ENCODE peak calls at places on chromosomes 3 and 15, in nine cellular contexts. Z, N, I, F, L, X, M, V and G are unnamed samples.
A peak's percentile ranks its signal among the peaks of the same experiment; 100 is the strongest.

GRCh38 chr15:83462953-83463433 is 15.9 kb downstream of the SH3GL3 start:
- DNase-seq in Z (no peak), L (no peak), V (no peak), I (peak; percentile 66), M (no peak), N (no peak), F (no peak), X (no peak), G (no peak)

GRCh38 chr3:70982700-70983140 is 600.8 kb downstream of the FOXP1 start:
- DNase-seq in L (peak; percentile 89), X (peak; percentile 51), F (peak; percentile 63), Z (no peak), N (no peak), I (no peak), M (peak; percentile 47), V (no peak), G (peak; percentile 74)

GRCh38 chr3:111851511-111851954 is 7.5 kb upstream of the PHLDB2 start:
- DNase-seq in N (no peak), M (no peak), X (no peak), L (no peak), Z (no peak), I (no peak), F (no peak), V (no peak), G (no peak)

GRCh38 chr3:44058022-44058867 is 183.4 kb upstream of the TOPAZ1 start:
- DNase-seq in F (no peak), Z (no peak), N (peak; percentile 90), L (no peak), I (no peak), M (no peak), V (peak; percentile 18), X (no peak), G (no peak)

GRCh38 chr3:111688190-111688800 is 93.1 kb upstream of the ZBED2 start:
- DNase-seq in V (no peak), M (no peak), F (no peak), X (no peak), Z (no peak), L (no peak), N (no peak), I (no peak), G (no peak)

GRCh38 chr3:29137601-29138000 is 143.3 kb upstream of the RBMS3 start:
- DNase-seq in V (no peak), Z (no peak), I (no peak), F (no peak), M (no peak), N (no peak), L (no peak), X (no peak), G (no peak)

GRCh38 chr3:50600141-50600753 is 11.3 kb downstream of the CISH start:
- DNase-seq in I (peak; percentile 69), F (no peak), L (no peak), M (no peak), V (no peak), Z (no peak), X (peak; percentile 60), N (no peak), G (no peak)

GRCh38 chr3:39644176-39644575 is 165.2 kb upstream of the MYRIP start:
- DNase-seq in Z (no peak), F (no peak), L (no peak), V (no peak), N (no peak), I (no peak), X (no peak), M (no peak), G (no peak)

GRCh38 chr3:186596568-186597287 is 16.1 kb upstream of the AHSG start:
- DNase-seq in F (no peak), X (peak; percentile 32), V (no peak), M (peak; percentile 77), I (no peak), N (no peak), L (no peak), Z (no peak), G (no peak)

GRCh38 chr3:105866656-105867653 is 1.9 kb downstream of the CBLB start:
- DNase-seq in I (peak; percentile 39), Z (peak; percentile 72), N (no peak), M (no peak), L (no peak), V (no peak), F (no peak), X (no peak), G (peak; percentile 67)

GRCh38 chr3:50154840-50155490 is at the start of gene SEMA3F:
- DNase-seq in N (peak; percentile 91), I (peak; percentile 92), M (peak; percentile 68), X (peak; percentile 83), V (peak; percentile 80), L (peak; percentile 72), F (peak; percentile 75), Z (peak; percentile 32), G (peak; percentile 74)

GRCh38 chr3:143972155-143972494 is 502 bp downstream of the DIPK2A start:
- DNase-seq in Z (no peak), L (no peak), V (no peak), I (no peak), X (no peak), N (no peak), F (no peak), M (no peak), G (no peak)

GRCh38 chr3:141397996-141398395 is 29.7 kb downstream of the ZBTB38 start:
- DNase-seq in F (no peak), X (no peak), M (no peak), L (no peak), Z (no peak), I (no peak), V (no peak), N (no peak), G (no peak)

GRCh38 chr3:129022114-129022994 is 21.2 kb downstream of the EFCC1 start:
- DNase-seq in V (peak; percentile 67), X (peak; percentile 57), Z (no peak), M (peak; percentile 62), N (peak; percentile 84), I (peak; percentile 44), F (no peak), L (no peak), G (peak; percentile 96)

GRCh38 chr3:34256021-34256420 is 457.6 kb downstream of the PDCD6IP start:
- DNase-seq in I (no peak), N (no peak), X (no peak), L (peak; percentile 59), V (no peak), Z (no peak), M (no peak), F (no peak), G (no peak)

GRCh38 chr3:15151166-15151565 is 52.2 kb upstream of the RBSN start:
- DNase-seq in N (no peak), X (no peak), L (no peak), F (no peak), M (no peak), I (peak; percentile 23), V (no peak), Z (no peak), G (no peak)

GRCh38 chr3:188734395-188734794 is 437.4 kb upstream of the TPRG1 start:
- DNase-seq in F (no peak), I (no peak), V (peak; percentile 14), Z (no peak), X (peak; percentile 33), M (no peak), L (no peak), N (no peak), G (no peak)

GRCh38 chr3:129046732-129047552 is 13.6 kb upstream of the GP9 start:
- DNase-seq in F (no peak), Z (no peak), N (peak; percentile 77), I (no peak), M (no peak), X (peak; percentile 73), V (peak; percentile 7), L (no peak), G (peak; percentile 61)

DNA sequence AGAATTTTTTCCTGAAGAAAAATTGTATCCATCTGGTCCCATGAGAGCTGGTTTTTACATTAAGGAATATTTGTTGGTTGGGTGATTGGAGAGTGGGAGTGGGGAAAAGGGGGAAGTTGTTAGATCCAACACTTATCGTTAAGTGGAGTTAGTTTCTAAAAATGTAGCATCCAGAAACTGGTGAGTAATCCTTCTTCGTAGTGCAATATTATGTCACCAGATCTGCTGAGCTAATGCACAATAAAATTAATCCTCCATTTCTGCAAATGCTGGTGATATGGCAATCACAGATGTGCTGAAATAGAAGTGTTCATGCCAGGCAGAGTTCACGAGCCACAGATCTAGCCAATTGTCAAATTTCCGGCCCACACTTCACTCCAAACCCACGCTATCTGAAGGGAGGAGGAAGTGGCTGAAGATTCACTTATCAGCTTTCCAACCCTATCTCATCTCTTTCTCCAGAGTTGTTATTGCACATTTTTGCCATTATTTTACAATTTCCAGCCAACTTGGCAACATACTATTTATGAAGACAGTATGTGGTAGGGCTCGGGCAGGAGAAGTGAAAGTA is 313.5 kb upstream of the ATP11B start:
- DNase-seq in F (no peak), X (no peak), I (no peak), Z (no peak), M (no peak), V (no peak), N (no peak), L (no peak), G (no peak)
- TF ChIP-seq POLR2AphosphoS5 in F (no peak), X (no peak), I (no peak), Z (no peak), M (no peak), V (no peak), N (no peak), L (no peak), G (no peak)

GRCh38 chr15:70954176-70954575 is 61.5 kb downstream of the LRRC49 start:
- DNase-seq in X (no peak), L (no peak), M (no peak), N (no peak), F (no peak), V (no peak), I (no peak), Z (no peak), G (no peak)
- H3K4me3 ChIP-seq in X (no peak overlapping the region), L (no peak overlapping the region), M (no peak overlapping the region), N (no peak overlapping the region), F (no peak overlapping the region), V (no peak overlapping the region), I (no peak overlapping the region), Z (no peak overlapping the region), G (no peak overlapping the region)

DNA sequence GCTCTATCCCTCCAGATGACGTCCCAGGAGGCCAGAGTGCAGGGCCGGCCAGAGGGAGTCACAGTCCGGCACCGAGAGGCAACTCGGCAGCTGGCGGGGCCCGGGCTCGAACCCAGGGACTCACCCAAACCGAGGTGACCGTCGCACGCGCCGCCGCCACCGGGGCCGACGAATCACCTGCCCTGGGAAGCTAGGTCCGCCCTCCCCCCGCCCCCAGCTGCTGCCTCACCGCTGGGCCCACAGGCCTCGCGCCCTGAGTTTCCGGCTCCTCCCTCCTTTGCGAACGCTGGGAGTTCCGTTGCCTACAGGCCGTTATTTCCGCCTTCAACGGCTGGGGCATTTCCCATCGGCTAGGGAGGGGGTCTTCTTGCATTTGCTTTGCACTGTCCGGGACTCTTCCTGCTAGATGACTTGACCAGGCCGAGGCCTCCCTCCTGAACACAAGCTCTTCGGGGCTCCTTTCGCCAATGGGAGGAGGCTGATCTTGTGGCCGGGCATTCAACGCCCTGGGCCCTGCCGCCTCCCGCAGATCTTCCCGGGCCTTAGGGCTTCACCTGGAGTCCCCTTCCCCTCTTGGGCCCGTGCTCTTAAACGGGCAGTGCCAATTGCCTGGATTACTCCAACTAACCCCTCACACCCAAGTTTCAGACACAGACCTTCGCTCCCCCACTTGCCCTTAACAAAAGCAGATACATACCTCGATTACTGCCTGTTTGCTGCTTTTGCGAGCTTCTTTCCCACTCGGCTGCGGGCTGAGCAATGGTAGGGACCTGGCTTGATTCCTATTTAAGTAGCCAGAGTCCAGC is at the start of gene SNUPN:
- DNase-seq in X (peak; percentile 95), M (peak; percentile 98), F (peak; percentile 92), I (peak; percentile 98), N (peak; percentile 98), Z (peak; percentile 91), L (peak; percentile 91), V (peak; percentile 96), G (peak; percentile 96)
- TF ChIP-seq POLR2A in X (no peak), M (no peak), F (no peak), I (peak; percentile 92), N (peak; percentile 40), Z (peak; percentile 76), L (peak; percentile 16), V (no peak), G (peak; percentile 36)

GRCh38 chr15:48392356-48392755 is 61.1 kb downstream of the DUT start:
- DNase-seq in N (no peak), Z (no peak), X (no peak), V (no peak), I (no peak), L (peak; percentile 62), M (peak; percentile 47), F (no peak), G (peak; percentile 88)
- TF ChIP-seq POLR2AphosphoS5 in N (no peak), Z (no peak), X (no peak), V (no peak), I (no peak), L (peak; percentile 10), M (no peak), F (peak; percentile 13), G (peak; percentile 44)